ENCODE peak calls at places on chromosomes 6 and 20, in four cellular contexts. C is A549, Z is ascending aorta, H is HAP-1. W is an unnamed sample.

GRCh38 chr6:10891960-10892359 is 5.1 kb downstream of the SYCP2L start:
- DNase-seq in H (no peak), Z (no peak), C (no peak), W (no peak)

GRCh38 chr20:2692036-2692885 is at the start of gene EBF4:
- DNase-seq in H (peak; percentile 81), Z (no peak), C (peak; percentile 69), W (no peak)

GRCh38 chr6:151627689-151628444 is 134.1 kb downstream of the CCDC170 start:
- DNase-seq in C (no peak), H (no peak), Z (no peak), W (no peak)

GRCh38 chr6:134533991-134534390 is 216.1 kb upstream of the SGK1 start:
- DNase-seq in C (no peak), Z (no peak), H (no peak), W (no peak)

GRCh38 chr6:116206231-116206903 is 47.5 kb downstream of the TSPYL4 start:
- DNase-seq in Z (no peak), H (no peak), C (no peak), W (no peak)

GRCh38 chr6:136547336-136547735 is 2.9 kb downstream of the MAP7 start:
- DNase-seq in C (peak; percentile 34), H (no peak), Z (no peak), W (no peak)

GRCh38 chr6:53161481-53162009 is 12.9 kb upstream of the GCM1 start:
- DNase-seq in Z (no peak), H (no peak), C (no peak), W (no peak)

GRCh38 chr20:51528263-51529026 is 14.1 kb downstream of the NFATC2 start:
- DNase-seq in Z (no peak), C (no peak), H (no peak), W (no peak)

GRCh38 chr6:63188828-63189227 is 22.4 kb upstream of the FKBP1C start:
- DNase-seq in Z (no peak), C (no peak), H (no peak), W (no peak)

GRCh38 chr6:43021270-43022047 is at the start of gene RRP36:
- DNase-seq in C (peak; percentile 79), Z (peak; percentile 35), H (peak; percentile 87), W (no peak)

GRCh38 chr6:48535569-48535968 is 424.6 kb upstream of the PTCHD4 start:
- DNase-seq in Z (no peak), C (no peak), H (peak; percentile 28), W (peak; percentile 4)

GRCh38 chr6:41584668-41585205 is 38.6 kb downstream of the FOXP4 start:
- DNase-seq in H (no peak), Z (no peak), C (no peak), W (no peak)

GRCh38 chr6:122145246-122145645 is 254.2 kb upstream of the HSF2 start:
- DNase-seq in H (no peak), C (no peak), Z (no peak), W (no peak)

GRCh38 chr20:49275634-49276033 is 2.2 kb downstream of the ZNFX1 start:
- DNase-seq in C (no peak), H (no peak), Z (no peak), W (no peak)

GRCh38 chr6:169671563-169671962 is 30.3 kb downstream of the WDR27 start:
- DNase-seq in C (no peak), H (no peak), Z (no peak), W (no peak)

GRCh38 chr6:131807644-131808459 is at the start of gene ENPP1:
- DNase-seq in Z (peak; percentile 53), H (peak; percentile 81), C (peak; percentile 65), W (no peak)

GRCh38 chr20:63553251-63553932 is 567 bp upstream of the FNDC11 start:
- DNase-seq in H (peak; percentile 96), Z (no peak), C (peak; percentile 50), W (peak; percentile 73)

GRCh38 chr6:137867685-137868509 is 838 bp downstream of the TNFAIP3 start:
- DNase-seq in H (peak; percentile 35), Z (no peak), C (no peak), W (no peak)

GRCh38 chr6:77264970-77265369 is 198.3 kb downstream of the HTR1B start:
- DNase-seq in C (no peak), Z (no peak), H (no peak), W (no peak)

GRCh38 chr20:63850689-63851547 is 10.4 kb upstream of the ABHD16B start:
- DNase-seq in Z (no peak), H (no peak), C (no peak), W (no peak)

GRCh38 chr6:147000545-147001488 is 203.4 kb upstream of the STXBP5 start:
- DNase-seq in C (no peak), Z (no peak), H (no peak), W (no peak)

GRCh38 chr20:50189681-50190250 is 864 bp upstream of the CEBPB start:
- DNase-seq in C (no peak), Z (no peak), H (peak; percentile 58), W (no peak)

GRCh38 chr20:48921883-48922867 is 664 bp downstream of the ARFGEF2 start:
- DNase-seq in C (peak; percentile 52), H (no peak), Z (no peak), W (peak; percentile 5)

GRCh38 chr6:158083687-158084325 is 84.3 kb downstream of the SERAC1 start:
- DNase-seq in Z (no peak), C (no peak), H (no peak), W (no peak)

GRCh38 chr6:29005183-29005885 is at the start of gene ZNF311:
- DNase-seq in H (no peak), C (peak; percentile 21), Z (no peak), W (no peak)

GRCh38 chr20:43372051-43372450 is 85.6 kb upstream of the SRSF6 start:
- DNase-seq in Z (no peak), C (no peak), H (no peak), W (no peak)

GRCh38 chr20:62501801-62502495 is 26.2 kb upstream of the GATA5 start:
- DNase-seq in C (no peak), Z (peak; percentile 18), H (no peak), W (no peak)

GRCh38 chr6:49556429-49556837 is 6.0 kb downstream of the C6orf141 start:
- DNase-seq in C (peak; percentile 53), Z (no peak), H (peak; percentile 59), W (no peak)

GRCh38 chr6:25399885-25400284 is 120.7 kb downstream of the CARMIL1 start:
- DNase-seq in H (no peak), C (no peak), Z (no peak), W (no peak)
- H3K4me3 ChIP-seq in H (no peak overlapping the region), C (no peak overlapping the region), Z (no peak overlapping the region), W (no peak overlapping the region)

DNA sequence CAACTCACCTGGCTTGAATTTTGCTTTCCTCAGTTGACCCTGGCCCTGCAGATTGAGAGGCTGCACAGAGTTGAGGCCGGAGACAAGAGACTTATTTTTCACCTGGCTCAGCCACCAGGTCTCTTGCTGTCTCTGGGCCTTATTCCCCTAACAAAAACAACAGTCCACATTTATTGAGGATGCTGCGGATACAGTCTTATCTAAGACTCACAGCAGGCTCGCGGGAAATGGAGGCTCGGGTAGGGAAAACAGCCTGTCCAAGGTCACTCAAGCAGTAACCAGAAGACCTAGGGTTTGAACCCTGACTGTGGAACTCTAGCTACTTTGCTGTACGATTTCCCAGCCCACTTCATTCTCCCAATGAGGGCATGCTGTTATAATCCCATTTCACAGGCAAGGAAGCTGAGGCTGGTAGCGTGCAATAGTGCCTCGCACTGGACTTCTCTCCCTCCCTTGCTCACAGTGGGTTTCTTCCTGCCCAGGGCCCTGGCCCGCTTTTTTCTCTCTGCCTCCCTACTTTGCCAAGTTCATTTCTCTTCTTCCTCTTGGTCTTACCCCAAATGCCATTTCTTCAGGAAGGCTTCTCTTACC is 57.7 kb downstream of the RBM38 start:
- DNase-seq in H (no peak), Z (no peak), C (no peak), W (no peak)
- H3K4me1 ChIP-seq in H (no peaks in the 10 kb centered on the region), Z (peaks cover 20% of the 10 kb centered on the region), C (peaks cover 13% of the 10 kb centered on the region), W (no peaks in the 10 kb centered on the region)

GRCh38 chr6:154093231-154094044 is 54.4 kb downstream of the OPRM1 start:
- DNase-seq in H (no peak), Z (no peak), C (no peak), W (no peak)

GRCh38 chr6:154096316-154096715 is 57.3 kb downstream of the OPRM1 start:
- DNase-seq in C (no peak), H (no peak), Z (no peak), W (no peak)

GRCh38 chr6:154086510-154086909 is 47.5 kb downstream of the OPRM1 start:
- DNase-seq in C (no peak), Z (no peak), H (no peak), W (no peak)

GRCh38 chr6:154096834-154097233 is 57.8 kb downstream of the OPRM1 start:
- DNase-seq in H (no peak), Z (no peak), C (no peak), W (no peak)

GRCh38 chr6:154092336-154092962 is 53.4 kb downstream of the OPRM1 start:
- DNase-seq in H (no peak), Z (no peak), C (no peak), W (no peak)
- H3K4me3 ChIP-seq in H (no peak overlapping the region), Z (no peak overlapping the region), C (no peak overlapping the region), W (no peak overlapping the region)

DNA sequence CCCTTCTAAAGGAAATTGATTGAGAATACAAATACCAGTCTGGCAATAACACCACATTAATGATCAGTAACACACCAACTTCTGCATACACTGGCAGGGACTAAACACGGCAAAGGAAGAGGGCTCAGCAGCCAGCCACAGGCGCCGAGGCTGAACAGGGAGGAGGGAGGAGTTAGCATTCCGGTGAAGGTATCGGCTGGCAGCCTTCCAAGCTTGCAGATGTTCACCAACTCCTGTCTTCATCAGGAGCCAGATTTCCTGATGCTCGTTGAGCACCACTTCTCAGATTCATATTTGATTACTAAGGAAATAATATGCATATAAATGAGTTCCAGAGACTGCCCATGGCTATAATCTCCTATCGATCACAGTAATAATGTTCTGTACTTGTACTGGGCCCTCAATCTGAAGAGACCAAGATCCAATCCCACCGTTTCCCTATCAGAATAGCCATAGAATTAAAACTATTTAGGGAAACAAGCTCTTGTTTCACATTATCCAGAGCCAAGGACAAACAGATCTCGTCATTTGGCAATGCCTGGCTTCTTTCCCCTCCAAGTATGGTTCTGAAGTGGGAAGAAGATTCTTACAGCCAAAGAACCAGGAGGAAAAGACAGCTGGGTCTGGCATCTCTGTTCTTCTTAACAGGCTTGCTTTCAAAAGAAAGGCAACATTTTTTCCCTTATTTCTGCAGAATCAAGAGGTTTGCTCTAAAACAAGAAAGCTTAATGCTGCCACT is 42.2 kb downstream of the GFOD1 start:
- DNase-seq in H (peak; percentile 53), Z (no peak), C (no peak), W (no peak)
- H3K4me1 ChIP-seq in H (no peaks in the 10 kb centered on the region), Z (peaks cover 17% of the 10 kb centered on the region), C (no peaks in the 10 kb centered on the region), W (no peaks in the 10 kb centered on the region)

GRCh38 chr6:51684603-51685002 is 402.8 kb downstream of the PKHD1 start:
- DNase-seq in H (no peak), Z (no peak), C (no peak), W (no peak)
- H3K4me3 ChIP-seq in H (no peak overlapping the region), Z (no peak overlapping the region), C (no peak overlapping the region), W (no peak overlapping the region)

GRCh38 chr20:22582386-22582959 is 1.9 kb downstream of the FOXA2 start:
- DNase-seq in H (no peak), C (no peak), Z (no peak), W (no peak)
- H3K4me1 ChIP-seq in H (no peaks in the 10 kb centered on the region), C (peaks cover 57% of the 10 kb centered on the region), Z (peaks cover 7% of the 10 kb centered on the region), W (peaks cover 14% of the 10 kb centered on the region)

W was measured in iPS DF 6.9.